ENCODE peak calls at places on chromosomes 13 and 19, in ten cellular contexts. I is HEK293T, E is C1 segment of cervical spinal cord, Y is endothelial cell of umbilical vein, J is cardiac muscle cell, P is AG10803, U is adrenal gland, F is aorta, M is mucosa of descending colon, S is hippocampal formation. V is an unnamed sample.

GRCh38 chr19:18915639-18916038 is 3.5 kb downstream of the COPE start:
- DNase-seq in P (peak), U (peak), J (peak), M (peak), I (no peak), E (no peak), Y (peak), F (no peak), S (peak), V (peak)

GRCh38 chr19:48962029-48962848 is 2.9 kb upstream of the FTL start:
- DNase-seq in F (peak), I (no peak), J (peak), E (peak), U (peak), M (peak), S (no peak), P (no peak), Y (no peak), V (peak)

GRCh38 chr13:39509616-39510015 is 93.4 kb downstream of the LHFPL6 start:
- DNase-seq in P (no peak), J (no peak), U (no peak), E (no peak), I (no peak), S (no peak), M (no peak), Y (no peak), F (no peak), V (no peak)

GRCh38 chr13:76754414-76754813 is 131.8 kb downstream of the KCTD12 start:
- DNase-seq in U (peak), Y (peak), M (no peak), J (peak), S (no peak), P (no peak), I (no peak), F (no peak), E (no peak), V (no peak)

GRCh38 chr19:18906605-18907519 is 10.9 kb upstream of the CERS1 start:
- DNase-seq in F (peak), J (no peak), S (peak), E (peak), U (peak), M (no peak), Y (no peak), I (no peak), P (no peak), V (no peak)

GRCh38 chr19:16660763-16661479 is at the start of gene TMEM38A:
- DNase-seq in M (peak), E (no peak), P (no peak), F (peak), Y (no peak), J (peak), I (peak), S (no peak), U (peak), V (peak)

GRCh38 chr19:18097217-18097992 is at the start of gene MAST3:
- DNase-seq in S (peak), Y (peak), J (peak), U (peak), P (peak), E (peak), I (peak), M (peak), F (peak), V (peak)

GRCh38 chr13:47399599-47399998 is 502.7 kb upstream of the HTR2A start:
- DNase-seq in E (no peak), Y (no peak), U (no peak), I (no peak), M (no peak), P (no peak), S (no peak), J (no peak), F (no peak), V (no peak)

GRCh38 chr13:37289212-37289935 is 183.9 kb upstream of the CSNK1A1L start:
- DNase-seq in M (no peak), E (no peak), U (no peak), Y (peak), S (no peak), J (peak), P (no peak), F (no peak), I (no peak), V (no peak)

GRCh38 chr19:8085606-8086464 is 33.3 kb downstream of the CCL25 start:
- DNase-seq in S (no peak), Y (no peak), I (no peak), E (no peak), J (no peak), F (no peak), P (no peak), M (peak), U (peak), V (peak)

GRCh38 chr19:459724-460511 is 915 bp downstream of the SHC2 start:
- DNase-seq in E (peak), P (peak), M (peak), S (peak), J (peak), U (peak), I (peak), Y (peak), F (no peak), V (peak)

GRCh38 chr19:16590876-16591802 is 18.9 kb upstream of the SLC35E1 start:
- DNase-seq in I (no peak), E (no peak), P (no peak), U (no peak), S (no peak), F (no peak), M (no peak), J (no peak), Y (no peak), V (no peak)

GRCh38 chr13:43799191-43799590 is 12.4 kb upstream of the ENOX1 start:
- DNase-seq in P (no peak), M (no peak), I (no peak), S (no peak), U (no peak), E (no peak), F (no peak), Y (no peak), J (no peak), V (no peak)

GRCh38 chr19:38639679-38640078 is 7.8 kb upstream of the ACTN4 start:
- DNase-seq in E (no peak), S (no peak), M (no peak), U (no peak), I (no peak), F (no peak), P (no peak), Y (no peak), J (no peak), V (no peak)